ENCODE peak calls at places on chromosomes 3 and 15, in six cellular contexts. C is brain microvascular endothelial cell, M is foreskin fibroblast, X is colonic mucosa, W is A549, Y is K562. T is an unnamed sample.

GRCh38 chr15:62219799-62220198 is 54.7 kb upstream of the C2CD4B start:
- DNase-seq in X (no peak), M (no peak), C (no peak), Y (no peak), W (no peak), T (no peak)

GRCh38 chr3:13333236-13333897 is 86.8 kb downstream of the NUP210 start:
- DNase-seq in Y (no peak), M (no peak), W (no peak), C (no peak), X (no peak), T (no peak)

GRCh38 chr15:82100116-82100795 is 54.4 kb upstream of the MEX3B start:
- DNase-seq in Y (no peak), X (no peak), W (no peak), M (peak; percentile 63), C (no peak), T (no peak)

GRCh38 chr3:152333928-152334327 is 65.2 kb downstream of the MBNL1 start:
- DNase-seq in C (no peak), W (no peak), M (no peak), X (no peak), Y (no peak), T (no peak)

GRCh38 chr3:102905826-102906225 is 471.0 kb downstream of the ZPLD1 start:
- DNase-seq in Y (no peak), C (no peak), M (no peak), X (no peak), W (no peak), T (no peak)

GRCh38 chr3:9224490-9224889 is 25.0 kb downstream of the SRGAP3 start:
- DNase-seq in Y (no peak), M (no peak), C (peak; percentile 17), X (no peak), W (no peak), T (no peak)

GRCh38 chr3:117887896-117888295 is 1146.8 kb downstream of the IGSF11 start:
- DNase-seq in M (peak; percentile 50), W (no peak), C (no peak), X (no peak), Y (no peak), T (no peak)

GRCh38 chr3:150407051-150407817 is 864 bp upstream of the TSC22D2 start:
- DNase-seq in M (peak; percentile 54), X (no peak), W (peak; percentile 6), C (no peak), Y (peak; percentile 56), T (no peak)

GRCh38 chr15:48002772-48003171 is 118.0 kb upstream of the SLC24A5 start:
- DNase-seq in X (no peak), Y (no peak), M (no peak), W (no peak), C (no peak), T (no peak)

GRCh38 chr15:50765202-50765967 is at the start of gene SPPL2A:
- DNase-seq in M (peak; percentile 87), X (peak; percentile 86), Y (peak; percentile 94), C (peak; percentile 81), W (peak; percentile 93), T (no peak)

GRCh38 chr15:84949845-84950569 is 31.6 kb upstream of the PDE8A start:
- DNase-seq in C (no peak), M (no peak), X (no peak), Y (no peak), W (no peak), T (no peak)

GRCh38 chr15:65906396-65906795 is 37.1 kb downstream of the RAB11A start:
- DNase-seq in M (no peak), W (no peak), C (no peak), X (no peak), Y (peak; percentile 27), T (no peak)

GRCh38 chr3:99843590-99844260 is 26.1 kb downstream of the CMSS1 start:
- DNase-seq in C (no peak), W (no peak), X (no peak), M (no peak), Y (no peak), T (no peak)

GRCh38 chr3:99845999-99846398 is 28.3 kb downstream of the CMSS1 start:
- DNase-seq in Y (no peak), C (no peak), X (no peak), W (no peak), M (no peak), T (no peak)

GRCh38 chr3:99848433-99848832 is 30.8 kb downstream of the CMSS1 start:
- DNase-seq in Y (no peak), X (no peak), M (no peak), W (no peak), C (no peak), T (no peak)

GRCh38 chr3:99845335-99845734 is 27.7 kb downstream of the CMSS1 start:
- DNase-seq in C (no peak), W (no peak), M (no peak), Y (no peak), X (no peak), T (no peak)

GRCh38 chr3:99846472-99846871 is 28.8 kb downstream of the CMSS1 start:
- DNase-seq in Y (no peak), M (no peak), X (no peak), W (peak; percentile 33), C (peak; percentile 49), T (no peak)
- H3K4me3 ChIP-seq in Y (no peak overlapping the region), M (no peak overlapping the region), X (no peak overlapping the region), W (no peak overlapping the region), C (no peak overlapping the region), T (no peak overlapping the region)

GRCh38 chr3:133578548-133579191 is 5.2 kb downstream of the CDV3 start:
- DNase-seq in C (no peak), M (no peak), Y (peak; percentile 37), X (no peak), W (peak; percentile 75), T (no peak)
- TF ChIP-seq CTCF in C (peak; percentile 68), M (peak; percentile 61), Y (peak; percentile 54), X (no peak), W (peak; percentile 60), T (peak; percentile 42)

DNA sequence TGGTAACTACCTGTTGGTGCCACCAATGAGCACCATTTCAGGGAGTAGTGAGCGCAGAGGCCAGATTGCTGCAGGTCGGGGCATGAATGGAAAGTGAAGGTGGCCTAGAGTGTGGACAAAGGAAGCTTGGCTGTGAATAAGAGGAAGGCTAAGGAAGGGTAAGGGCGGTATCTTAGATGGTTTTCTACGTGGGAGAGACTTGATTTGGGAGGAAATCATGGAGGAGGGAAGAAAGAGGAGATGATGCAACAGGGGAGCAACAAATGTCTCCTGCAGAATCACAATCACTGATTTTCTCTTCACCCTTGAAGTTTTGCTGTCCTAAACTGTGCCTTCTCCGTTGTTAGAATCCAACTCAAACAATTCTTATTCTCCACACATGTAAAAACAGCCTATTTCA is 21.8 kb downstream of the NME9 start:
- DNase-seq in C (no peak), W (no peak), Y (no peak), M (no peak), X (no peak), T (no peak)
- H3K4me3 ChIP-seq in C (no peak overlapping the region), W (no peak overlapping the region), Y (no peak overlapping the region), M (no peak overlapping the region), X (no peak overlapping the region), T (no peak overlapping the region)

GRCh38 chr15:70875001-70875782 is 17.0 kb downstream of the THAP10 start:
- DNase-seq in C (no peak), W (peak; percentile 42), Y (no peak), X (no peak), M (no peak), T (no peak)
- TF ChIP-seq CTCF in C (peak; percentile 74), W (peak; percentile 97), Y (no peak), X (peak; percentile 16), M (peak; percentile 68), T (peak; percentile 54)

GRCh38 chr15:49423906-49424520 is 971 bp downstream of the FGF7 start:
- DNase-seq in M (no peak), W (no peak), C (no peak), Y (no peak), X (no peak), T (no peak)
- H3K4me3 ChIP-seq in M (peak overlapping the region; percentile 46), W (no peak overlapping the region), C (peak overlapping the region; percentile 5), Y (no peak overlapping the region), X (peak overlapping the region; percentile 16), T (peak overlapping the region; percentile 57)

GRCh38 chr3:129996073-129996472 is 21.6 kb downstream of the TRH start:
- DNase-seq in W (no peak), M (no peak), C (no peak), X (no peak), Y (no peak), T (no peak)

GRCh38 chr3:129988429-129988828 is 13.9 kb downstream of the TRH start:
- DNase-seq in C (no peak), M (no peak), X (no peak), Y (no peak), W (no peak), T (no peak)

GRCh38 chr3:129994883-129995559 is 20.5 kb downstream of the TRH start:
- DNase-seq in W (no peak), X (no peak), M (no peak), C (no peak), Y (no peak), T (no peak)

GRCh38 chr3:129989391-129989790 is 14.9 kb downstream of the TRH start:
- DNase-seq in M (no peak), W (no peak), X (no peak), Y (no peak), C (no peak), T (no peak)

GRCh38 chr3:129992781-129993180 is 18.3 kb downstream of the TRH start:
- DNase-seq in M (no peak), W (peak; percentile 13), C (no peak), X (no peak), Y (peak; percentile 9), T (no peak)
- TF ChIP-seq CTCF in M (peak; percentile 44), W (peak; percentile 14), C (peak; percentile 73), X (no peak), Y (peak; percentile 49), T (peak; percentile 49)

DNA sequence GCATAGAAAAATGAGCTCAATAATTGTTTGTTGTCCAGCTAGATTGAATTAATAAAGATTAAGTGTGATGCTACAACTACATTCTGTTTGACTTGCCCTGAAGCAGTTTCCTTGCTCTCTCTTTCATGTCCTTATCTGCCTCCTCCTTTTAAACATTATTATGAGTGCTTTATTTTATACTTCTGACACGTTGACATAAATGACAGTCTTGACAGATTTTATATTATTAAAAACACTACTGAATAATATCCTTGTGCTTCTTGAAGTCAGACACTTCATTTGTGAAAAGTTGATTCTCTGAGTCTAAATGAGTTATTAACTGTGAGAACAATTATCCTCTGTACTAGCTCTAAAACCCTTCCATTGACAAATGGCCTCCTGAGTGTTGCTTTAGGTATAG is 58.2 kb downstream of the PLCL2 start:
- DNase-seq in X (no peak), W (no peak), M (no peak), Y (no peak), C (no peak), T (no peak)
- H3K4me3 ChIP-seq in X (no peak overlapping the region), W (no peak overlapping the region), M (no peak overlapping the region), Y (no peak overlapping the region), C (no peak overlapping the region), T (no peak overlapping the region)

GRCh38 chr3:173371848-173372487 is 25.6 kb upstream of the NLGN1 start:
- DNase-seq in X (peak; percentile 29), Y (peak; percentile 15), W (peak; percentile 10), M (peak; percentile 8), C (peak; percentile 22), T (no peak)
- TF ChIP-seq CTCF in X (peak; percentile 30), Y (peak; percentile 31), W (peak; percentile 33), M (peak; percentile 62), C (peak; percentile 81), T (peak; percentile 73)